ENCODE peak calls at places on chromosome 6, in nine cellular contexts. O, L, T, J, P, G, E, A and V are unnamed samples.

GRCh38 chr6:169075211-169075621 is 178.4 kb downstream of the THBS2 start:
- DNase-seq in A (peak), J (peak), E (no peak), G (no peak), O (peak), T (peak), P (no peak), L (no peak), V (peak)

GRCh38 chr6:143965503-143966171 is 42.4 kb downstream of the PLAGL1 start:
- DNase-seq in T (no peak), L (no peak), E (peak), J (peak), A (no peak), P (no peak), G (no peak), O (no peak), V (no peak)

GRCh38 chr6:53794073-53794719 is 609 bp upstream of the LRRC1 start:
- DNase-seq in A (peak), E (peak), L (no peak), T (peak), O (peak), P (no peak), J (peak), G (peak), V (peak)

GRCh38 chr6:109790131-109790530 is 99.0 kb downstream of the FIG4 start:
- DNase-seq in J (peak), E (peak), T (no peak), L (no peak), A (peak), P (no peak), O (no peak), G (no peak), V (no peak)

GRCh38 chr6:128580224-128581110 is 60.1 kb upstream of the PTPRK start:
- DNase-seq in J (peak), P (no peak), A (no peak), E (no peak), G (no peak), L (no peak), O (peak), T (no peak), V (peak)

GRCh38 chr6:138036955-138037592 is 70.1 kb downstream of the PERP start:
- DNase-seq in L (no peak), E (peak), G (no peak), J (no peak), A (no peak), T (no peak), O (no peak), P (no peak), V (no peak)

GRCh38 chr6:90068264-90068663 is 174.0 kb downstream of the GJA10 start:
- DNase-seq in L (no peak), T (no peak), O (no peak), E (peak), A (no peak), P (no peak), G (no peak), J (peak), V (no peak)

GRCh38 chr6:170279426-170279825 is 11.5 kb downstream of the DLL1 start:
- DNase-seq in E (no peak), A (no peak), G (no peak), T (no peak), J (no peak), L (no peak), O (no peak), P (no peak), V (no peak)

GRCh38 chr6:8182209-8182845 is 80.0 kb upstream of the EEF1E1 start:
- DNase-seq in G (no peak), A (peak), J (peak), E (no peak), O (no peak), P (no peak), T (no peak), L (no peak), V (no peak)

GRCh38 chr6:48069280-48069679 is 41.7 kb downstream of the PTCHD4 start:
- DNase-seq in L (no peak), A (peak), E (no peak), O (no peak), J (peak), G (no peak), P (no peak), T (no peak), V (no peak)

GRCh38 chr6:157716553-157716952 is 106.5 kb upstream of the SNX9 start:
- DNase-seq in A (peak), E (no peak), T (no peak), L (no peak), G (no peak), P (no peak), J (no peak), O (no peak), V (no peak)

GRCh38 chr6:151765444-151765886 is 42.0 kb upstream of the ESR1 start:
- DNase-seq in A (peak), E (peak), O (no peak), G (peak), P (no peak), L (peak), T (no peak), J (peak), V (no peak)

GRCh38 chr6:169556238-169556637 is 145.6 kb downstream of the WDR27 start:
- DNase-seq in G (no peak), L (no peak), P (no peak), A (no peak), J (no peak), O (no peak), E (no peak), T (no peak), V (no peak)